ENCODE peak calls at places on chromosome 17, in five cellular contexts. V, T, J, B and C are unnamed samples.

GRCh38 chr17:79627184-79627765 is 16.4 kb upstream of the RBFOX3 start:
- DNase-seq in T (no peak), V (no peak), B (no peak), J (no peak), C (no peak)

GRCh38 chr17:21376835-21377690 is 906 bp downstream of the KCNJ12 start:
- DNase-seq in T (peak), J (no peak), B (peak), V (peak), C (no peak)

GRCh38 chr17:75524971-75525805 is at the start of gene LLGL2:
- DNase-seq in V (peak), B (peak), T (peak), J (peak), C (peak)

GRCh38 chr17:20775331-20775730 is 195.8 kb downstream of the CDRT15L2 start:
- DNase-seq in J (no peak), V (no peak), T (no peak), B (no peak), C (no peak)

GRCh38 chr17:50946891-50947843 is 81.0 kb upstream of the TOB1 start:
- DNase-seq in T (no peak), J (no peak), B (no peak), V (no peak), C (no peak)

GRCh38 chr17:70190959-70191805 is 21.9 kb downstream of the KCNJ2 start:
- DNase-seq in T (no peak), B (no peak), V (peak), J (peak), C (peak)

GRCh38 chr17:37701424-37702020 is 43.3 kb downstream of the HNF1B start:
- DNase-seq in B (peak), T (no peak), V (no peak), J (no peak), C (no peak)

GRCh38 chr17:8662076-8662831 is 31.7 kb upstream of the MYH10 start:
- DNase-seq in V (no peak), B (no peak), J (no peak), T (no peak), C (no peak)

GRCh38 chr17:21213491-21214014 is 408 bp downstream of the TMEM11 start:
- DNase-seq in J (no peak), V (no peak), B (peak), T (no peak), C (no peak)

GRCh38 chr17:79960788-79961522 is 74.7 kb downstream of the TBC1D16 start:
- DNase-seq in V (peak), T (peak), J (peak), B (peak), C (no peak)

GRCh38 chr17:42857389-42857788 is 6.4 kb downstream of the AOC3 start:
- DNase-seq in V (no peak), T (no peak), B (no peak), J (no peak), C (no peak)

GRCh38 chr17:61732169-61732568 is 131.2 kb downstream of the BRIP1 start:
- DNase-seq in V (no peak), T (no peak), J (no peak), B (no peak), C (no peak)

GRCh38 chr17:72087876-72088275 is 32.9 kb upstream of the SOX9 start:
- DNase-seq in J (no peak), B (no peak), T (no peak), V (no peak), C (no peak)

GRCh38 chr17:41814195-41814594 is 1.4 kb downstream of the FKBP10 start:
- DNase-seq in T (peak), V (peak), B (peak), J (no peak), C (no peak)

GRCh38 chr17:488993-489757 is 136.6 kb upstream of the RPH3AL start:
- DNase-seq in B (peak), J (no peak), T (peak), V (peak), C (no peak)

GRCh38 chr17:1644493-1645206 is 882 bp downstream of the SCARF1 start:
- DNase-seq in V (peak), T (peak), B (peak), J (no peak), C (no peak)

GRCh38 chr17:51118330-51119195 is 2.1 kb downstream of the SPAG9 start:
- DNase-seq in B (no peak), V (no peak), T (no peak), J (peak), C (peak)

GRCh38 chr17:76682306-76682705 is 28.5 kb downstream of the MXRA7 start:
- DNase-seq in T (peak), V (peak), B (peak), J (no peak), C (no peak)